ENCODE peak calls at places on chromosomes 11 and 22, in seven cellular contexts. One of them, this sample, is unnamed.

GRCh38 chr11:78656984-78657383 is 82.3 kb upstream of the NARS2 start:
- DNase-seq in AG09309: no peak
- DNase-seq in brain microvascular endothelial cell: no peak
- DNase-seq in lung: no peak
- DNase-seq in neural crest cell: no peak
- DNase-seq in body of pancreas: no peak
- DNase-seq in nephron progenitor cell: no peak
- DNase-seq in this sample: peak; percentile 62

GRCh38 chr11:92885600-92885999 is 83.9 kb upstream of the MTNR1B start:
- DNase-seq in body of pancreas: no peak
- DNase-seq in brain microvascular endothelial cell: no peak
- DNase-seq in AG09309: no peak
- DNase-seq in neural crest cell: no peak
- DNase-seq in lung: no peak
- DNase-seq in nephron progenitor cell: no peak
- DNase-seq in this sample: no peak

GRCh38 chr11:69816671-69817070 is 2.5 kb downstream of the FGF3 start:
- DNase-seq in body of pancreas: no peak
- DNase-seq in AG09309: no peak
- DNase-seq in brain microvascular endothelial cell: no peak
- DNase-seq in nephron progenitor cell: no peak
- DNase-seq in neural crest cell: no peak
- DNase-seq in lung: no peak
- DNase-seq in this sample: no peak

GRCh38 chr11:104254347-104254746 is 90.4 kb upstream of the PDGFD start:
- DNase-seq in AG09309: no peak
- DNase-seq in body of pancreas: peak; percentile 22
- DNase-seq in lung: no peak
- DNase-seq in nephron progenitor cell: peak; percentile 50
- DNase-seq in neural crest cell: peak; percentile 39
- DNase-seq in brain microvascular endothelial cell: peak; percentile 43
- DNase-seq in this sample: no peak

GRCh38 chr22:37157516-37158289 is 8.0 kb upstream of the IL2RB start:
- DNase-seq in body of pancreas: no peak
- DNase-seq in nephron progenitor cell: no peak
- DNase-seq in lung: no peak
- DNase-seq in neural crest cell: no peak
- DNase-seq in AG09309: no peak
- DNase-seq in brain microvascular endothelial cell: no peak
- DNase-seq in this sample: no peak

GRCh38 chr11:12125609-12126149 is 15.3 kb downstream of the MICAL2 start:
- DNase-seq in lung: no peak
- DNase-seq in nephron progenitor cell: no peak
- DNase-seq in brain microvascular endothelial cell: no peak
- DNase-seq in body of pancreas: peak; percentile 52
- DNase-seq in AG09309: no peak
- DNase-seq in neural crest cell: no peak
- DNase-seq in this sample: no peak

GRCh38 chr11:7561562-7561961 is 47.8 kb downstream of the PPFIBP2 start:
- DNase-seq in brain microvascular endothelial cell: no peak
- DNase-seq in lung: no peak
- DNase-seq in nephron progenitor cell: no peak
- DNase-seq in AG09309: no peak
- DNase-seq in body of pancreas: no peak
- DNase-seq in neural crest cell: no peak
- DNase-seq in this sample: no peak

GRCh38 chr11:28887681-28888080 is 779.5 kb downstream of the METTL15 start:
- DNase-seq in lung: no peak
- DNase-seq in neural crest cell: no peak
- DNase-seq in AG09309: peak; percentile 11
- DNase-seq in brain microvascular endothelial cell: no peak
- DNase-seq in body of pancreas: no peak
- DNase-seq in nephron progenitor cell: no peak
- DNase-seq in this sample: no peak

GRCh38 chr22:23888615-23889401 is 5.4 kb upstream of the MIF start:
- DNase-seq in nephron progenitor cell: no peak
- DNase-seq in neural crest cell: no peak
- DNase-seq in body of pancreas: no peak
- DNase-seq in AG09309: no peak
- DNase-seq in brain microvascular endothelial cell: peak; percentile 10
- DNase-seq in lung: no peak
- DNase-seq in this sample: no peak

GRCh38 chr22:41021039-41021654 is 70.0 kb downstream of the RBX1 start:
- DNase-seq in nephron progenitor cell: peak; percentile 9
- DNase-seq in brain microvascular endothelial cell: no peak
- DNase-seq in lung: no peak
- DNase-seq in neural crest cell: no peak
- DNase-seq in AG09309: no peak
- DNase-seq in body of pancreas: peak; percentile 12
- DNase-seq in this sample: no peak

GRCh38 chr11:19094859-19095258 is 22.1 kb upstream of the ZDHHC13 start:
- DNase-seq in body of pancreas: no peak
- DNase-seq in lung: no peak
- DNase-seq in brain microvascular endothelial cell: no peak
- DNase-seq in AG09309: no peak
- DNase-seq in neural crest cell: no peak
- DNase-seq in nephron progenitor cell: no peak
- DNase-seq in this sample: no peak

GRCh38 chr22:40237241-40237640 is 59.5 kb downstream of the TNRC6B start:
- DNase-seq in neural crest cell: no peak
- DNase-seq in lung: no peak
- DNase-seq in brain microvascular endothelial cell: no peak
- DNase-seq in body of pancreas: no peak
- DNase-seq in nephron progenitor cell: no peak
- DNase-seq in AG09309: no peak
- DNase-seq in this sample: no peak

GRCh38 chr11:61626580-61627380 is 45.9 kb upstream of the SYT7 start:
- DNase-seq in AG09309: no peak
- DNase-seq in nephron progenitor cell: no peak
- DNase-seq in neural crest cell: no peak
- DNase-seq in body of pancreas: peak; percentile 96
- DNase-seq in brain microvascular endothelial cell: peak; percentile 39
- DNase-seq in lung: peak; percentile 71
- DNase-seq in this sample: no peak

GRCh38 chr11:810040-810567 is 337 bp downstream of the RPLP2 start:
- DNase-seq in AG09309: no peak
- DNase-seq in neural crest cell: no peak
- DNase-seq in body of pancreas: no peak
- DNase-seq in brain microvascular endothelial cell: no peak
- DNase-seq in lung: no peak
- DNase-seq in nephron progenitor cell: no peak
- DNase-seq in this sample: no peak
- TF ChIP-seq CTCF in AG09309: no peak
- TF ChIP-seq CTCF in neural crest cell: peak; percentile 19
- TF ChIP-seq CTCF in body of pancreas: no peak
- TF ChIP-seq CTCF in brain microvascular endothelial cell: no peak
- TF ChIP-seq CTCF in lung: no peak
- TF ChIP-seq CTCF in nephron progenitor cell: no peak
- TF ChIP-seq CTCF in this sample: peak; percentile 36

DNA sequence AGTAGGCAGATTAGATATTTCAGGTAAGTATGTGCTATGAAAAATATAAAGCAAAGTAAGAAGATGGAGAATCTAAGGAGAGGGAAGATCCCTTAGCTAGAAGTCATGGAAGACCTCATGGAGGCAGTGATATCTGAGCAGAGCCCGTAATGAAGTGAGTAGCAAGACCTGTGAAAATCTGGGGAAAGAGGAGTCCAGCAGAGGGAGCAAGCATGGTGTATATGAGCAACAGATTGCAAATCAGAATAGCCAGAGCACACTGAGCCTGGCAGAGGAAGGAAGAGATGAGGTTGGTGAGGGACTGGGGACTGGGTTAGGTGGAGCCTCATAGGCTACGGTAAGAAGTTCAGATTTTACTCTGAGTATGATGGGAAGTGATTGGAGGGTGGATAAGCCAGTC is 9.4 kb downstream of the LHFPL7 start:
- DNase-seq in nephron progenitor cell: no peak
- DNase-seq in lung: no peak
- DNase-seq in AG09309: no peak
- DNase-seq in brain microvascular endothelial cell: peak; percentile 44
- DNase-seq in neural crest cell: peak; percentile 10
- DNase-seq in body of pancreas: no peak
- DNase-seq in this sample: no peak
- TF ChIP-seq CTCF in nephron progenitor cell: peak; percentile 11
- TF ChIP-seq CTCF in lung: no peak
- TF ChIP-seq CTCF in AG09309: peak; percentile 10
- TF ChIP-seq CTCF in brain microvascular endothelial cell: peak; percentile 65
- TF ChIP-seq CTCF in neural crest cell: peak; percentile 46
- TF ChIP-seq CTCF in body of pancreas: peak; percentile 20
- TF ChIP-seq CTCF in this sample: peak; percentile 57

GRCh38 chr22:42396621-42397331 is 35.4 kb downstream of the NFAM1 start:
- DNase-seq in nephron progenitor cell: no peak
- DNase-seq in body of pancreas: no peak
- DNase-seq in lung: no peak
- DNase-seq in neural crest cell: no peak
- DNase-seq in AG09309: no peak
- DNase-seq in brain microvascular endothelial cell: no peak
- DNase-seq in this sample: no peak
- TF ChIP-seq CTCF in nephron progenitor cell: no peak
- TF ChIP-seq CTCF in body of pancreas: no peak
- TF ChIP-seq CTCF in lung: no peak
- TF ChIP-seq CTCF in neural crest cell: no peak
- TF ChIP-seq CTCF in AG09309: no peak
- TF ChIP-seq CTCF in brain microvascular endothelial cell: no peak
- TF ChIP-seq CTCF in this sample: no peak

GRCh38 chr11:133619973-133620372 is 87.7 kb upstream of the OPCML start:
- DNase-seq in neural crest cell: no peak
- DNase-seq in lung: no peak
- DNase-seq in body of pancreas: no peak
- DNase-seq in AG09309: no peak
- DNase-seq in brain microvascular endothelial cell: no peak
- DNase-seq in nephron progenitor cell: no peak
- DNase-seq in this sample: no peak
- TF ChIP-seq CTCF in neural crest cell: peak; percentile 52
- TF ChIP-seq CTCF in lung: no peak
- TF ChIP-seq CTCF in body of pancreas: no peak
- TF ChIP-seq CTCF in AG09309: no peak
- TF ChIP-seq CTCF in brain microvascular endothelial cell: no peak
- TF ChIP-seq CTCF in nephron progenitor cell: no peak
- TF ChIP-seq CTCF in this sample: peak; percentile 65

DNA sequence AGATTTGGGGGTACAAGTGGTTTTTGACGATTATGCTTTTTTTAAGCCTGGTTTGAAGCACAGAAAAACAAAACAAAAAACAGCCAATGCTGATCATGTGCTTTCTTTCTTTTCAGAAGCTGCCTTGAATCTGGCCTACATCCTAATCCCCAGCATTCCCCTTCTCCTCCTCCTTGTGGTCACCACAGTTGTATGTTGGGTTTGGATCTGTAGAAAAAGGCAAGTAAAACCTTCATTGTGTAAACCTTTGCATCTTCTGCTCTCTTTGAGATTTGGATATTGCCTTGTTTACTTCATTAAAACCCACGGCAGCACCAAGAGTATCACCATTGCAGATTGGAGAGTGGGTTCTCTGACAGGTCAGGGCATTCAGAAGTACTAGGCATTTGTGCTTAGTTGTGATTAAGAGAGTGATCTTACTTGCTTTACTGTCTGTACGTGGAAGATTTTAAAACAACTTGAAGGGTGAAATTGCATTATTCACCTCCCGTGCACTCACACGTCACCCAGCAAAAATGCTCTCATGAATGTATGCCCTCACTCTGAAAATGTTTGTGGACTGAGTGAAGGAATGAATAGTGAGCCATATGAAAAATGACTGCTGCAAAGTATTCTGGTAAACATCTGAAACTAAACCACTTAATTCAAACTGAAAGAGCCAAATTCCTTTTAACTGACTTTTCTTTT is 17.0 kb downstream of the LAYN start:
- DNase-seq in lung: no peak
- DNase-seq in brain microvascular endothelial cell: peak; percentile 90
- DNase-seq in neural crest cell: no peak
- DNase-seq in AG09309: peak; percentile 92
- DNase-seq in nephron progenitor cell: no peak
- DNase-seq in body of pancreas: no peak
- DNase-seq in this sample: no peak
- TF ChIP-seq CTCF in lung: no peak
- TF ChIP-seq CTCF in brain microvascular endothelial cell: no peak
- TF ChIP-seq CTCF in neural crest cell: no peak
- TF ChIP-seq CTCF in AG09309: peak; percentile 9
- TF ChIP-seq CTCF in nephron progenitor cell: no peak
- TF ChIP-seq CTCF in body of pancreas: no peak
- TF ChIP-seq CTCF in this sample: no peak

This sample was measured in type B pancreatic cell.